ENCODE peak calls at places on chromosomes 11 and 22, in seven cellular contexts. D is mammary epithelial cell, B is HT-29, V is hypothalamus, E is GM12865, J is HuH-7, Z is GM04503. X is an unnamed sample.
A peak's percentile ranks its signal among the peaks of the same experiment; 100 is the strongest.

GRCh38 chr22:48476599-48476998 is 1351.1 kb downstream of the BRD1 start:
- DNase-seq in D (no peak), B (no peak), V (no peak), E (no peak), J (no peak), Z (no peak), X (no peak)

GRCh38 chr11:63683133-63683991 is 2.1 kb downstream of the RTN3 start:
- DNase-seq in D (no peak), B (no peak), V (peak; percentile 42), E (no peak), J (peak; percentile 10), Z (no peak), X (no peak)

GRCh38 chr11:60866911-60867870 is at the start of gene ZP1:
- DNase-seq in D (no peak), B (no peak), V (no peak), E (no peak), J (no peak), Z (no peak), X (no peak)

GRCh38 chr11:120178441-120179070 is 32.3 kb upstream of the OAF start:
- DNase-seq in D (no peak), B (no peak), V (no peak), E (no peak), J (no peak), Z (no peak), X (no peak)

GRCh38 chr11:102724904-102725515 is at the start of gene MMP8:
- DNase-seq in D (peak; percentile 75), B (no peak), V (no peak), E (no peak), J (no peak), Z (no peak), X (no peak)

GRCh38 chr22:32985899-32986772 is 72.0 kb downstream of the SYN3 start:
- DNase-seq in D (peak; percentile 75), B (peak; percentile 73), V (peak; percentile 82), E (peak; percentile 65), J (peak; percentile 80), Z (no peak), X (peak; percentile 37)

GRCh38 chr11:62656801-62657429 is 3.8 kb upstream of the INTS5 start:
- DNase-seq in D (no peak), B (no peak), V (no peak), E (no peak), J (no peak), Z (no peak), X (no peak)

GRCh38 chr11:58923300-58923788 is 15.9 kb upstream of the GLYATL1 start:
- DNase-seq in D (peak; percentile 86), B (peak; percentile 56), V (peak; percentile 30), E (peak; percentile 51), J (no peak), Z (no peak), X (no peak)

GRCh38 chr22:42357634-42358296 is 74.4 kb downstream of the NFAM1 start:
- DNase-seq in D (peak; percentile 66), B (no peak), V (no peak), E (no peak), J (no peak), Z (no peak), X (no peak)

GRCh38 chr22:36783743-36784142 is 7.8 kb upstream of the IFT27 start:
- DNase-seq in D (no peak), B (no peak), V (no peak), E (no peak), J (no peak), Z (no peak), X (no peak)

GRCh38 chr11:25992254-25992653 is 339.7 kb upstream of the ANO3 start:
- DNase-seq in D (no peak), B (no peak), V (no peak), E (no peak), J (no peak), Z (no peak), X (no peak)

GRCh38 chr11:1877211-1878133 is 14.2 kb downstream of the PRR33 start:
- DNase-seq in D (no peak), B (peak; percentile 53), V (no peak), E (no peak), J (no peak), Z (no peak), X (no peak)

GRCh38 chr11:112785717-112786116 is 175.5 kb upstream of the NCAM1 start:
- DNase-seq in D (peak; percentile 24), B (no peak), V (no peak), E (no peak), J (no peak), Z (peak; percentile 69), X (no peak)

GRCh38 chr11:88250566-88251080 is 75.4 kb upstream of the RAB38 start:
- DNase-seq in D (no peak), B (no peak), V (no peak), E (no peak), J (no peak), Z (no peak), X (no peak)

GRCh38 chr11:67309166-67309565 is 5.8 kb downstream of the SSH3 start:
- DNase-seq in D (no peak), B (no peak), V (no peak), E (no peak), J (no peak), Z (no peak), X (no peak)

GRCh38 chr11:95592455-95592854 is 197.1 kb downstream of the FAM76B start:
- DNase-seq in D (no peak), B (no peak), V (no peak), E (no peak), J (no peak), Z (no peak), X (no peak)

GRCh38 chr22:22848364-22848866 is 39.2 kb upstream of the IGLL5 start:
- DNase-seq in D (peak; percentile 28), B (peak; percentile 69), V (peak; percentile 5), E (peak; percentile 71), J (peak; percentile 75), Z (no peak), X (peak; percentile 5)

GRCh38 chr11:119056397-119056999 is 507 bp downstream of the HYOU1 start:
- DNase-seq in D (peak; percentile 71), B (peak; percentile 64), V (peak; percentile 43), E (peak; percentile 63), J (peak; percentile 23), Z (no peak), X (no peak)

GRCh38 chr22:26658161-26658560 is 773 bp downstream of the MIAT start:
- DNase-seq in D (no peak), B (no peak), V (no peak), E (no peak), J (no peak), Z (no peak), X (no peak)

GRCh38 chr11:44950036-44950624 is 553 bp downstream of the TP53I11 start:
- DNase-seq in D (no peak), B (no peak), V (no peak), E (no peak), J (peak; percentile 53), Z (no peak), X (no peak)

GRCh38 chr22:36294801-36295200 is 41.9 kb downstream of the APOL1 start:
- DNase-seq in D (no peak), B (no peak), V (no peak), E (no peak), J (no peak), Z (no peak), X (no peak)

GRCh38 chr22:50490531-50491308 is 4.1 kb downstream of the MIOX start:
- DNase-seq in D (no peak), B (no peak), V (no peak), E (no peak), J (no peak), Z (no peak), X (no peak)

GRCh38 chr11:130178441-130178971 is 18.9 kb downstream of the ST14 start:
- DNase-seq in D (peak; percentile 94), B (peak; percentile 75), V (no peak), E (no peak), J (no peak), Z (no peak), X (no peak)

GRCh38 chr22:39204216-39204615 is 40.6 kb downstream of the PDGFB start:
- DNase-seq in D (no peak), B (no peak), V (no peak), E (no peak), J (no peak), Z (no peak), X (no peak)

GRCh38 chr22:27723708-27724107 is 77.8 kb downstream of the MN1 start:
- DNase-seq in D (no peak), B (no peak), V (no peak), E (no peak), J (no peak), Z (no peak), X (no peak)

GRCh38 chr22:38079804-38080203 is 4.2 kb downstream of the SLC16A8 start:
- DNase-seq in D (no peak), B (no peak), V (no peak), E (no peak), J (no peak), Z (no peak), X (no peak)

GRCh38 chr11:130144721-130145327 is 14.8 kb upstream of the ST14 start:
- DNase-seq in D (no peak), B (peak; percentile 70), V (peak; percentile 47), E (no peak), J (no peak), Z (no peak), X (no peak)

GRCh38 chr22:44683237-44683636 is 18.8 kb upstream of the PRR5 start:
- DNase-seq in D (no peak), B (no peak), V (no peak), E (peak; percentile 82), J (no peak), Z (no peak), X (no peak)

GRCh38 chr11:35851342-35851741 is 92.5 kb upstream of the LDLRAD3 start:
- DNase-seq in D (no peak), B (no peak), V (no peak), E (no peak), J (no peak), Z (no peak), X (no peak)